ENCODE peak calls at places on chromosomes 3 and 15, in six cellular contexts. W, F, N, G, K and P are unnamed samples.

GRCh38 chr3:141960731-141961130 is 84.3 kb downstream of the ATP1B3 start:
- DNase-seq in F (peak; percentile 37), W (no peak), K (no peak), G (peak; percentile 77), N (no peak), P (peak; percentile 63)

GRCh38 chr15:30059771-30060170 is 23.0 kb upstream of the GOLGA8J start:
- DNase-seq in K (no peak), N (no peak), G (no peak), W (no peak), F (no peak), P (no peak)

GRCh38 chr3:61903931-61904657 is 342.7 kb downstream of the PTPRG start:
- DNase-seq in G (peak; percentile 51), N (no peak), K (no peak), F (peak; percentile 70), W (no peak), P (peak; percentile 73)

GRCh38 chr15:28100516-28101195 is 1.5 kb upstream of the OCA2 start:
- DNase-seq in W (no peak), F (no peak), K (no peak), N (no peak), G (no peak), P (no peak)

GRCh38 chr3:159782724-159783421 is 205.8 kb upstream of the IL12A start:
- DNase-seq in N (peak; percentile 45), F (no peak), G (no peak), K (no peak), W (peak; percentile 78), P (no peak)

GRCh38 chr3:150248116-150248864 is 159.8 kb upstream of the TSC22D2 start:
- DNase-seq in F (peak; percentile 90), N (no peak), G (peak; percentile 48), K (no peak), W (no peak), P (peak; percentile 88)

GRCh38 chr15:88061452-88061851 is 195.1 kb downstream of the NTRK3 start:
- DNase-seq in G (no peak), F (no peak), K (no peak), N (no peak), W (no peak), P (no peak)

GRCh38 chr15:95278532-95279265 is 1047.3 kb downstream of the MCTP2 start:
- DNase-seq in W (no peak), G (no peak), K (no peak), N (no peak), F (no peak), P (no peak)

GRCh38 chr3:15367059-15367458 is 34.7 kb upstream of the SH3BP5 start:
- DNase-seq in G (no peak), F (peak; percentile 74), K (no peak), W (no peak), N (no peak), P (peak; percentile 63)

GRCh38 chr15:83850846-83851245 is 196.9 kb downstream of the ADAMTSL3 start:
- DNase-seq in F (no peak), G (no peak), N (no peak), K (no peak), W (no peak), P (no peak)

GRCh38 chr3:61052855-61053254 is 198.4 kb downstream of the FHIT start:
- DNase-seq in W (no peak), K (no peak), F (no peak), G (no peak), N (no peak), P (no peak)

GRCh38 chr3:27740854-27741253 is 18.7 kb upstream of the EOMES start:
- DNase-seq in W (no peak), K (no peak), G (no peak), F (no peak), N (no peak), P (no peak)

GRCh38 chr3:194204036-194204792 is 68.3 kb downstream of the HES1 start:
- DNase-seq in N (no peak), F (no peak), G (no peak), W (no peak), K (no peak), P (no peak)

GRCh38 chr3:58160399-58160798 is 50.4 kb downstream of the DNASE1L3 start:
- DNase-seq in G (no peak), K (no peak), W (no peak), F (no peak), N (no peak), P (no peak)

GRCh38 chr3:11356269-11356668 is 84.1 kb downstream of the ATG7 start:
- DNase-seq in W (no peak), N (no peak), K (no peak), G (no peak), F (peak; percentile 35), P (peak; percentile 48)

GRCh38 chr15:95556225-95556624 is 774.3 kb upstream of the NR2F2 start:
- DNase-seq in N (no peak), G (no peak), W (no peak), F (peak; percentile 75), K (no peak), P (peak; percentile 40)

GRCh38 chr3:13262493-13263211 is 157.5 kb downstream of the NUP210 start:
- DNase-seq in G (peak; percentile 4), F (peak; percentile 11), N (no peak), K (no peak), W (peak; percentile 50), P (no peak)

GRCh38 chr3:42216302-42216701 is 49.7 kb downstream of the CCK start:
- DNase-seq in G (no peak), F (no peak), K (no peak), N (no peak), W (no peak), P (no peak)

GRCh38 chr3:117756580-117756979 is 1047.0 kb downstream of the TUSC7 start:
- DNase-seq in N (no peak), K (no peak), F (no peak), G (no peak), W (no peak), P (no peak)

GRCh38 chr15:29671308-29671981 is 150.8 kb downstream of the TJP1 start:
- DNase-seq in N (no peak), G (peak; percentile 89), K (no peak), W (no peak), F (peak; percentile 74), P (peak; percentile 86)

GRCh38 chr3:61532739-61533500 is 28.5 kb upstream of the PTPRG start:
- DNase-seq in K (no peak), F (no peak), G (no peak), W (no peak), N (no peak), P (no peak)

GRCh38 chr15:69991493-69991892 is 106.2 kb downstream of the TLE3 start:
- DNase-seq in W (no peak), F (no peak), N (no peak), G (no peak), K (no peak), P (no peak)

GRCh38 chr3:114775395-114775794 is 371.7 kb downstream of the ZBTB20 start:
- DNase-seq in G (peak; percentile 70), W (no peak), F (peak; percentile 60), K (no peak), N (no peak), P (peak; percentile 27)

GRCh38 chr3:12400795-12401194 is 83.5 kb upstream of the TSEN2 start:
- DNase-seq in W (peak; percentile 11), F (peak; percentile 83), N (no peak), G (peak; percentile 83), K (no peak), P (peak; percentile 81)

GRCh38 chr3:167733961-167734497 is 663 bp downstream of the PDCD10 start:
- DNase-seq in K (no peak), N (no peak), W (peak; percentile 23), F (peak; percentile 26), G (peak; percentile 19), P (peak; percentile 24)

GRCh38 chr3:18679226-18679625 is 254.1 kb upstream of the SATB1 start:
- DNase-seq in G (no peak), W (no peak), N (no peak), K (no peak), F (no peak), P (no peak)

GRCh38 chr3:116020989-116021388 is 397.7 kb downstream of the GAP43 start:
- DNase-seq in K (no peak), N (no peak), G (no peak), F (no peak), W (no peak), P (no peak)

GRCh38 chr15:68638953-68639500 is 60.2 kb downstream of the CORO2B start:
- DNase-seq in N (no peak), G (peak; percentile 80), W (no peak), K (no peak), F (peak; percentile 60), P (peak; percentile 65)

DNA sequence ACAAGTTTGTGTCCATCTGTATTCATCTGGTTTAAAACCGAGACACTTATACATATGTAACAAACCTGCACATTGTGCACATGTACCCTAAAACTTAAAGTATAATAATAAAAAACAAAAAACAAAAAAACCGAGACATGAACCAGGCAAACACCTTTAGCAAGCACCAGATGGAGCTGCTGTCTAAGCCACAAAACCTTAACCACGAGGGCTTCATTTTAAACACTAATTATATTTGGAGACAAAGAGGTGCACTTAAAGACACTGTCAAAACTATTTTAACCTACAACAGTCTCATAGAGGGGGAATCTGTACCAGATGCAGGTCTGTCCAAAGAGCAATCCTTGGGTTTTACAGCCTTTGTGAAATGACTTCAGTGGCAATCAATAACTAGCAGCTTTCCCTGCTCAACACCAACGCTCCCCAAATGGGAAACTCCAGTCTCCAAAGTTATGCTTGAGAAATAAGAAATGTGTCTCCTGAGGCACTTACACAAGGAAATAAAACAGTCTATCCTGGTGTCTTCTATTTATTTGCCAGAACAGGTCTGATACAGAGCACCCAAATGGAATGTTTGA is 115.7 kb upstream of the TSPAN3 start:
- DNase-seq in G (peak; percentile 49), W (peak; percentile 42), K (no peak), N (no peak), F (peak; percentile 81), P (peak; percentile 64)
- TF ChIP-seq CTCF in G (peak; percentile 61), W (peak; percentile 63), K (peak; percentile 40), N (peak; percentile 60), F (peak; percentile 79), P (peak; percentile 61)

DNA sequence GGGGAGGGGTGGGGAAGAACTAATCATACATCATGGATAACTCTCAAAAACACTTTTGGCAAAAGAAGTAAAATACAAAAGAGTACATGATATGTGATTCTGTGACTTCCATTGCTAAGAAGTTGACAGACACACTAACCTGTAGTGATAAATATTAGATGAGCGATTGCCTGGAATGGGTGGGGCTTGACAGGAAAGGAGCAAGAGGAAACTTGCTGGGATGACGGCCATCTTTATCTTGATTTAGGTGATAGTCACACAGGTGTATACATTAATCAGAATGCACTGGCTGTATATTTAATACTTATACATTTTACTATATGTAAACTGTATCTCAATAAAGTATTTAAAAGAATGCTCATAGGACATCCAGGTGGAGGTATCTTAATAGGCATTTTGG is 13.1 kb downstream of the PARL start:
- DNase-seq in W (no peak), N (no peak), G (no peak), K (no peak), F (no peak), P (no peak)
- H3K4me3 ChIP-seq in W (no peak overlapping the region), N (no peak overlapping the region), G (no peak overlapping the region), K (no peak overlapping the region), F (no peak overlapping the region), P (no peak overlapping the region)

DNA sequence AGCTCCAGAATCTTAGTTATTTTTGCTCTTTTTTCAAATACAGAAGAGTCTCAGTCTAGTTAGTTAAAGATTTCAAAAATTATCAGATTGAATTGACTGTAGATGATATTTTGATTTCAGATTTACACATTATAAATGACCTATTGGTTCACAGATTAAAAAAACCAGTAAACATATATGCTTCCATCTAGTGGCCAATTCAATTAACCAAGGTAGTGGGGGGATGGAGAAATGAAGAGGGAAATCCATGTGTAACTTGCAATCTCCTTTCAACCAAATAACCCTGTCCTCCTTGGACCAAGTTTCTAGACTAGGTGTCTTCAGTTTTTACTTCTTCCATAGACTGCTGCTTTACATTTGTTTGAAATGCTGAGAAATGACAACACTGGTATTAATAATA is 789.8 kb downstream of the ROBO1 start:
- DNase-seq in W (peak; percentile 29), N (no peak), K (no peak), F (peak; percentile 45), G (peak; percentile 59), P (peak; percentile 36)
- TF ChIP-seq CTCF in W (peak; percentile 52), N (no peak), K (no peak), F (peak; percentile 60), G (peak; percentile 62), P (peak; percentile 43)

GRCh38 chr3:133474251-133474801 is 74.5 kb downstream of the BFSP2 start:
- DNase-seq in W (no peak), N (no peak), F (peak; percentile 82), K (no peak), G (peak; percentile 80), P (peak; percentile 71)
- H3K4me3 ChIP-seq in W (no peak overlapping the region), N (no peak overlapping the region), F (no peak overlapping the region), K (no peak overlapping the region), G (no peak overlapping the region), P (no peak overlapping the region)